ENCODE peak calls at places on chromosome 19, in seven cellular contexts. M is H9, G is IMR-90, H is neuronal stem cell, A is mesendoderm, D is mesenchymal stem cell, V is trophoblast cell. Q is an unnamed sample.
A peak's percentile ranks its signal among the peaks of the same experiment; 100 is the strongest.

GRCh38 chr19:18008814-18009213 is 844 bp downstream of the ARRDC2 start:
- DNase-seq in M (no peak), D (no peak), V (no peak), G (no peak), H (no peak), A (no peak), Q (no peak)

GRCh38 chr19:14674764-14675163 is at the start of gene ADGRE3:
- DNase-seq in A (no peak), D (no peak), G (no peak), V (no peak), M (no peak), H (no peak), Q (no peak)

GRCh38 chr19:44712864-44713515 is 14.0 kb downstream of the CEACAM16 start:
- DNase-seq in G (no peak), V (no peak), D (peak; percentile 26), H (no peak), A (peak; percentile 67), M (no peak), Q (no peak)

GRCh38 chr19:13209797-13210775 is 59.9 kb downstream of the IER2 start:
- DNase-seq in G (no peak), D (no peak), V (no peak), M (no peak), A (no peak), H (no peak), Q (no peak)

GRCh38 chr19:3208317-3209207 is 15.9 kb upstream of the CELF5 start:
- DNase-seq in H (no peak), M (no peak), G (no peak), D (no peak), A (no peak), V (no peak), Q (no peak)

GRCh38 chr19:16025108-16026101 is 50.9 kb upstream of the TPM4 start:
- DNase-seq in G (peak; percentile 70), D (peak; percentile 31), M (peak; percentile 82), A (peak; percentile 54), V (peak; percentile 76), H (no peak), Q (no peak)

GRCh38 chr19:7701654-7702457 is at the start of gene FCER2:
- DNase-seq in H (no peak), D (no peak), A (no peak), V (no peak), M (no peak), G (no peak), Q (no peak)

GRCh38 chr19:14554382-14554812 is 17.5 kb downstream of the NDUFB7 start:
- DNase-seq in V (peak; percentile 50), H (no peak), M (peak; percentile 53), G (no peak), D (no peak), A (peak; percentile 51), Q (peak; percentile 46)

GRCh38 chr19:18262917-18263316 is 11.3 kb downstream of the IQCN start:
- DNase-seq in H (no peak), V (no peak), G (no peak), D (peak; percentile 85), A (no peak), M (no peak), Q (no peak)

GRCh38 chr19:42198676-42199439 is 18.6 kb downstream of the DEDD2 start:
- DNase-seq in G (no peak), D (no peak), H (no peak), V (no peak), M (peak; percentile 86), A (peak; percentile 86), Q (no peak)

GRCh38 chr19:37227996-37228395 is 10.0 kb downstream of the ZNF383 start:
- DNase-seq in M (peak; percentile 72), D (no peak), G (no peak), A (peak; percentile 72), V (peak; percentile 87), H (no peak), Q (peak; percentile 78)

GRCh38 chr19:54014920-54015560 is 23.6 kb downstream of the CACNG6 start:
- DNase-seq in M (no peak), A (no peak), H (no peak), D (no peak), G (no peak), V (no peak), Q (no peak)
- H2AK5ac ChIP-seq in M (no peak overlapping the region), A (no peak overlapping the region), H (peak overlapping the region; percentile 74), D (no peak overlapping the region), G (no peak overlapping the region), V (no peak overlapping the region), Q (no peak overlapping the region)

DNA sequence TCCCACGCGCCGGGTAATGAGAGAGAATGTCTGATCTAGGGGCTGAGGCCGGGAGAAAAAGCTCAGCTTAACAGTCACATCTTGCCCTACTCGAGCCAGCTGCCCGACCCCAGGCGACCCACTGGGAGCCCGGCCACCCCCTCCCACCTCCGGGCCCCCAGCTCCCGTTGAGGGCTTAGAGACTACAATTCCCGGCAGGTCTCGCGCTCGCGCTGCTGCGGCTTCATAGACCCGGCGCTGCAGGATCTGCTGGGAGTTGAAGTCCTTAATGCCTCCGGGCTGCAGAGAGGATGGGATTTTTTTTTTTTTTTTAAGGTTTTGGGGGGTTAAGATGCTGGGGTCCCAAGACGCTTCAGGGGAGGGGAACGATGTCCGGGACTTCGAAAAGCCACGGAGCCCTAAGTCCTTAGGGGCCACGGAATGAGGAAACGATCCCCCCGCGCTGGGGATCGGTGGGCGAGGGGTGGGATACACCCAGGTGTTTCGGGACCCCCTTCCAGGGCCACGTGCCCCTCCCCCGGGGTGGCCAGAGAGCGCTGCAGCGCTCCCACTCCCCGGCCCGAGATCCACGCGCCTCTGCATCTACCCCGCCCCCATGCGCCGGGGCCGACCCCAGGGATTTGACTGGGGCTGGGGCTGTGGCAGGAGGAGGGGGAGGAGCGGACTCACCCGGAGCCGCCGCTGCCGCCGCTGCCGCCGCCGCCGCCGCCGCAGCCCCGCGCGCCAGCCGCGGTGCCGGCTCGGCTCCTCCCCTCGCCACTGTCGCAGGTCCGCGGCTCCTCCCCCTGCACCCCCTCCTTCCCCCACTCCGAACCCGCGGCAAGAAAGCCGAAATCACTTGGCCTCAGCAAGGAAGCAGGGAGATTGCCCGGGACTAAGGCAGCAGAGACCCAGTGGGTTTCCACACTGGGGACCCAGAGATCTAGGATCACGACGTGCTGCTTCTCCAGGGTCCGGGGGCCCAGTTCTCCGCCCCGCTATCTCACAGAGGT is at the start of gene SYT3:
- DNase-seq in V (peak; percentile 10), M (peak; percentile 78), D (no peak), A (peak; percentile 71), G (peak; percentile 27), H (peak; percentile 66), Q (no peak)
- H2AK5ac ChIP-seq in V (no peak within 1 kb of the TSS), M (no peak within 1 kb of the TSS), D (no peak within 1 kb of the TSS), A (no peak within 1 kb of the TSS), G (no peak within 1 kb of the TSS), H (peak within 1 kb of the TSS; percentile 53), Q (no peak within 1 kb of the TSS)

GRCh38 chr19:54138777-54139256 is 1.3 kb downstream of the CNOT3 start:
- DNase-seq in M (no peak), V (no peak), G (no peak), A (peak; percentile 17), D (no peak), H (no peak), Q (no peak)
- H2AK5ac ChIP-seq in M (no peak overlapping the region), V (peak overlapping the region; percentile 95), G (peak overlapping the region; percentile 78), A (no peak overlapping the region), D (no peak overlapping the region), H (peak overlapping the region; percentile 95), Q (no peak overlapping the region)

GRCh38 chr19:38523319-38523718 is 89.8 kb downstream of the RYR1 start:
- DNase-seq in M (no peak), G (no peak), A (no peak), H (no peak), V (no peak), D (no peak), Q (no peak)
- H2AK5ac ChIP-seq in M (no peak overlapping the region), G (no peak overlapping the region), A (no peak overlapping the region), H (peak overlapping the region; percentile 53), V (no peak overlapping the region), D (no peak overlapping the region), Q (no peak overlapping the region)

DNA sequence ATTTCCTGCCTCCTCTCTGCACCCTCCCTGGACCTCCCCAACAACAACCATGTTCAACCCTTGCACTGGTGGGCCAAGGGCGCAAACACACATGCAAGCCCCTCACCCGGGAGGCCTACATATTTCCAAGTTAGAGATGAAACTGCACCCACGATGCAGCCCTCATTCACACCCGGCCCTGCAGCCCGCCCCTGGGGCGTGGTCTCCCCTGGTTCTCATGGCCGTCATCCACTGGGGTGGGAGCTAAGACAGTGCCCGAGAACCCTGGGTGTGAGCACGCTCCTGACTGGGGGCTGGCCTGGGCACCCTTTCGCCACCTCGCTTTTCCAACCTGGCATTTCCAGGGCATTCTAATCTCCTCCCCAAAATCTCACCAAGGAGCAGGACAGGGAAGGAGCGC is 7.0 kb upstream of the SLC7A10 start:
- DNase-seq in D (no peak), G (no peak), A (no peak), H (no peak), M (no peak), V (no peak), Q (no peak)
- H2AK5ac ChIP-seq in D (no peak overlapping the region), G (peak overlapping the region; percentile 4), A (no peak overlapping the region), H (peak overlapping the region; percentile 5), M (no peak overlapping the region), V (no peak overlapping the region), Q (peak overlapping the region; percentile 96)

GRCh38 chr19:55269299-55269698 is 10.5 kb upstream of the PPP6R1 start:
- DNase-seq in M (no peak), G (no peak), V (no peak), D (no peak), H (no peak), A (no peak), Q (no peak)
- H2AK5ac ChIP-seq in M (no peak overlapping the region), G (no peak overlapping the region), V (no peak overlapping the region), D (no peak overlapping the region), H (no peak overlapping the region), A (no peak overlapping the region), Q (no peak overlapping the region)

DNA sequence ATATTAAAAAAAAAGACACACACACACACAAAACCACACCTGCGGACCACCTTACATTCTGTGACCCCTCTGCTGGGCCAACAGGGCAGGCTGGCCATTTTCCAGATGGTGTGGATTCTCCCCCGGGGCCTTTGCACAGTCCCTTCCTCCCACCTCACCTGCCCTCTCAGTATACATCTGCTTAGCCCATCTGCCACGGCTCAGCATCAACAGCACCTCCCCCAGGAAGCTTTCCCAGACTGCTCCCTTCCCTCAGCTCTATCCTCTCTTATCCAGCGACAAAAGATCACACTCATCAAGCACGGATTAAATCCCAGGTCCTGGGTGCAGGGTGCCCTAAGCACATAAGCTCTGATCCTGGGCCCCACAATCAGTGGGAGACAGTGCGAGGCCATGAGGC is 4.5 kb downstream of the ZNF787 start:
- DNase-seq in H (no peak), G (no peak), V (no peak), M (no peak), A (no peak), D (no peak), Q (no peak)
- H2AK5ac ChIP-seq in H (no peak overlapping the region), G (no peak overlapping the region), V (no peak overlapping the region), M (no peak overlapping the region), A (no peak overlapping the region), D (no peak overlapping the region), Q (no peak overlapping the region)

GRCh38 chr19:53102186-53102585 is 1.0 kb downstream of the ZNF160 start:
- DNase-seq in D (no peak), M (no peak), G (no peak), H (peak; percentile 5), V (no peak), A (peak; percentile 29), Q (no peak)
- H2AK5ac ChIP-seq in D (peak overlapping the region; percentile 85), M (no peak overlapping the region), G (peak overlapping the region; percentile 6), H (no peak overlapping the region), V (no peak overlapping the region), A (peak overlapping the region; percentile 14), Q (no peak overlapping the region)

GRCh38 chr19:34588846-34589245 is 88.1 kb downstream of the SCGB2B2 start:
- DNase-seq in H (no peak), G (no peak), A (no peak), M (no peak), D (no peak), V (no peak), Q (no peak)
- H2AK5ac ChIP-seq in H (no peak overlapping the region), G (no peak overlapping the region), A (no peak overlapping the region), M (no peak overlapping the region), D (no peak overlapping the region), V (no peak overlapping the region), Q (no peak overlapping the region)

GRCh38 chr19:51564791-51565190 is 6.3 kb upstream of the ZNF175 start:
- DNase-seq in V (no peak), D (no peak), G (no peak), A (peak; percentile 12), M (peak; percentile 51), H (no peak), Q (no peak)
- H2AK5ac ChIP-seq in V (peak overlapping the region; percentile 57), D (no peak overlapping the region), G (no peak overlapping the region), A (no peak overlapping the region), M (no peak overlapping the region), H (no peak overlapping the region), Q (no peak overlapping the region)

Q was measured in H1.